ENCODE peak calls at places on chromosomes 1 and 21, in six cellular contexts. D is T-helper 2 cell, Q is T follicular helper cell, S is pancreas, O is adipocyte, B is hepatic stellate cell. J is an unnamed sample.

GRCh38 chr1:43887748-43888147 is 45.9 kb upstream of the ARTN start:
- DNase-seq in D (no peak), Q (no peak), S (no peak), O (no peak), B (no peak), J (no peak)

GRCh38 chr1:2046225-2046917 is 3.8 kb upstream of the PRKCZ start:
- DNase-seq in D (peak), Q (no peak), S (peak), O (peak), B (no peak), J (no peak)

GRCh38 chr1:154767315-154768240 is 102.5 kb downstream of the KCNN3 start:
- DNase-seq in D (no peak), Q (no peak), S (no peak), O (peak), B (peak), J (no peak)

GRCh38 chr1:207799989-207800648 is 48.3 kb downstream of the CD46 start:
- DNase-seq in D (no peak), Q (no peak), S (no peak), O (no peak), B (no peak), J (no peak)

GRCh38 chr1:43671626-43672330 is 21.8 kb downstream of the KDM4A start:
- DNase-seq in D (no peak), Q (no peak), S (no peak), O (peak), B (peak), J (no peak)

GRCh38 chr21:29084372-29084771 is 10.9 kb upstream of the CCT8 start:
- DNase-seq in D (no peak), Q (no peak), S (no peak), O (no peak), B (no peak), J (no peak)

GRCh38 chr1:226631229-226632000 is 82.9 kb downstream of the STUM start:
- DNase-seq in D (no peak), Q (no peak), S (no peak), O (no peak), B (no peak), J (no peak)

GRCh38 chr1:2406451-2407041 is 5.8 kb downstream of the PEX10 start:
- DNase-seq in D (no peak), Q (no peak), S (no peak), O (no peak), B (no peak), J (no peak)

GRCh38 chr1:176110203-176110602 is 96.9 kb downstream of the COP1 start:
- DNase-seq in D (no peak), Q (no peak), S (no peak), O (peak), B (peak), J (no peak)